ENCODE peak calls at places on chromosomes 3 and 15, in four cellular contexts. M is endothelial cell; A is islet precursor cell; Y is stimulated activated CD4-positive, alpha-beta T cell treated with anti-CD3 and anti-CD28 coated beads, Interleukin-12 subunit alpha, Interleukin-12 subunit beta, amount 100 ng/mL, for 24 hours. O is an unnamed sample.

GRCh38 chr3:88137836-88138235 is 11.9 kb upstream of the C3orf38 start:
- DNase-seq in M (no peak), A (no peak), Y (no peak), O (no peak)

GRCh38 chr3:9129366-9129765 is 120.1 kb downstream of the SRGAP3 start:
- DNase-seq in M (no peak), A (no peak), Y (no peak), O (no peak)

GRCh38 chr3:106673926-106674569 is 703.2 kb upstream of the CCDC54 start:
- DNase-seq in M (no peak), A (no peak), Y (no peak), O (no peak)

GRCh38 chr3:161323926-161324621 is 47.2 kb downstream of the SPTSSB start:
- DNase-seq in M (no peak), A (no peak), Y (no peak), O (no peak)

GRCh38 chr3:95399580-95399979 is 1336.7 kb downstream of the NSUN3 start:
- DNase-seq in M (no peak), A (no peak), Y (no peak), O (no peak)

GRCh38 chr3:197801801-197802504 is 10.9 kb downstream of the LRCH3 start:
- DNase-seq in M (no peak), A (no peak), Y (no peak), O (no peak)

GRCh38 chr15:83843511-83843910 is 189.6 kb downstream of the ADAMTSL3 start:
- DNase-seq in M (no peak), A (no peak), Y (no peak), O (no peak)

GRCh38 chr15:82184776-82185175 is 77.8 kb downstream of the EFL1 start:
- DNase-seq in M (no peak), A (no peak), Y (no peak), O (no peak)

GRCh38 chr3:101695779-101696372 is 9.4 kb upstream of the RPL24 start:
- DNase-seq in M (peak), A (no peak), Y (no peak), O (no peak)

GRCh38 chr3:23968467-23969184 is 23.5 kb downstream of the NR1D2 start:
- DNase-seq in M (no peak), A (no peak), Y (no peak), O (no peak)

GRCh38 chr3:129435367-129435766 is 4.4 kb downstream of the MBD4 start:
- DNase-seq in M (no peak), A (no peak), Y (no peak), O (no peak)

O was measured in natural killer cell.